ENCODE peak calls at places on chromosomes 7 and 10, in six cellular contexts. V, G, M, L, R and X are unnamed samples.

GRCh38 chr10:49744924-49745605 is 17.1 kb downstream of the OGDHL start:
- DNase-seq in V (no peak), G (no peak), M (no peak), L (no peak), R (peak; percentile 61), X (no peak)

GRCh38 chr7:41955475-41956243 is 252.8 kb upstream of the INHBA start:
- DNase-seq in V (peak; percentile 36), G (no peak), M (no peak), L (no peak), R (peak; percentile 83), X (no peak)

GRCh38 chr10:52284416-52285013 is 29.6 kb upstream of the DKK1 start:
- DNase-seq in V (no peak), G (no peak), M (no peak), L (no peak), R (no peak), X (no peak)

GRCh38 chr10:25675204-25675603 is 258.8 kb upstream of the MYO3A start:
- DNase-seq in V (no peak), G (no peak), M (no peak), L (no peak), R (no peak), X (no peak)

GRCh38 chr7:69359003-69359555 is 239.2 kb upstream of the AUTS2 start:
- DNase-seq in V (no peak), G (no peak), M (no peak), L (no peak), R (no peak), X (no peak)

GRCh38 chr7:18262054-18262453 is 233.5 kb upstream of the HDAC9 start:
- DNase-seq in V (no peak), G (no peak), M (peak; percentile 19), L (no peak), R (no peak), X (no peak)

GRCh38 chr7:107684947-107685463 is 24.4 kb downstream of the SLC26A4 start:
- DNase-seq in V (no peak), G (no peak), M (no peak), L (no peak), R (no peak), X (no peak)

GRCh38 chr7:105975770-105976428 is 12.8 kb downstream of the CDHR3 start:
- DNase-seq in V (no peak), G (no peak), M (peak; percentile 76), L (no peak), R (no peak), X (no peak)

GRCh38 chr10:132195366-132196075 is 8.8 kb downstream of the DPYSL4 start:
- DNase-seq in V (no peak), G (no peak), M (no peak), L (no peak), R (peak; percentile 63), X (no peak)

GRCh38 chr7:55427800-55428199 is 62.7 kb downstream of the LANCL2 start:
- DNase-seq in V (no peak), G (no peak), M (peak; percentile 62), L (no peak), R (no peak), X (peak; percentile 67)

GRCh38 chr10:43710772-43711471 is 62.2 kb upstream of the ZNF32 start:
- DNase-seq in V (no peak), G (no peak), M (no peak), L (no peak), R (no peak), X (no peak)

GRCh38 chr10:79070091-79070610 is 1.4 kb downstream of the ZMIZ1 start:
- DNase-seq in V (no peak), G (no peak), M (peak; percentile 45), L (no peak), R (peak; percentile 90), X (no peak)

GRCh38 chr10:104038958-104039752 is 46.5 kb downstream of the COL17A1 start:
- DNase-seq in V (no peak), G (no peak), M (no peak), L (no peak), R (no peak), X (no peak)

GRCh38 chr7:46515844-46516590 is 594.9 kb upstream of the IGFBP3 start:
- DNase-seq in V (no peak), G (no peak), M (no peak), L (no peak), R (no peak), X (no peak)